ENCODE peak calls at places on chromosome 10, in nine cellular contexts. One of them, this sample, is unnamed.

GRCh38 chr10:44962870-44963738 is 3.5 kb downstream of the RASSF4 start:
- DNase-seq in RPMI7951: no peak
- DNase-seq in cardiac septum: no peak
- DNase-seq in AG04449: no peak
- DNase-seq in Kasumi-1: peak
- DNase-seq in KG1: no peak
- DNase-seq in ecto neural progenitor cell: peak
- DNase-seq in pancreas: no peak
- DNase-seq in activated T-cell treated with anti-CD3 and anti-CD28 coated beads, Interleukin-2, amount 50 U/mL, for 1 hour: no peak
- DNase-seq in this sample: peak

GRCh38 chr10:66180651-66181318 is 745.1 kb upstream of the LRRTM3 start:
- DNase-seq in RPMI7951: peak
- DNase-seq in cardiac septum: no peak
- DNase-seq in AG04449: peak
- DNase-seq in Kasumi-1: peak
- DNase-seq in KG1: peak
- DNase-seq in ecto neural progenitor cell: no peak
- DNase-seq in pancreas: no peak
- DNase-seq in activated T-cell treated with anti-CD3 and anti-CD28 coated beads, Interleukin-2, amount 50 U/mL, for 1 hour: no peak
- DNase-seq in this sample: no peak

GRCh38 chr10:6130851-6131470 is 42.1 kb downstream of the RBM17 start:
- DNase-seq in RPMI7951: no peak
- DNase-seq in cardiac septum: no peak
- DNase-seq in AG04449: no peak
- DNase-seq in Kasumi-1: no peak
- DNase-seq in KG1: no peak
- DNase-seq in ecto neural progenitor cell: no peak
- DNase-seq in pancreas: no peak
- DNase-seq in activated T-cell treated with anti-CD3 and anti-CD28 coated beads, Interleukin-2, amount 50 U/mL, for 1 hour: peak
- DNase-seq in this sample: no peak

GRCh38 chr10:58568428-58568935 is 55.8 kb downstream of the BICC1 start:
- DNase-seq in RPMI7951: no peak
- DNase-seq in cardiac septum: no peak
- DNase-seq in AG04449: no peak
- DNase-seq in Kasumi-1: no peak
- DNase-seq in KG1: no peak
- DNase-seq in ecto neural progenitor cell: no peak
- DNase-seq in pancreas: no peak
- DNase-seq in activated T-cell treated with anti-CD3 and anti-CD28 coated beads, Interleukin-2, amount 50 U/mL, for 1 hour: no peak
- DNase-seq in this sample: no peak

GRCh38 chr10:59680199-59680598 is 29.5 kb downstream of the SLC16A9 start:
- DNase-seq in RPMI7951: no peak
- DNase-seq in cardiac septum: no peak
- DNase-seq in AG04449: no peak
- DNase-seq in Kasumi-1: no peak
- DNase-seq in KG1: no peak
- DNase-seq in ecto neural progenitor cell: no peak
- DNase-seq in pancreas: no peak
- DNase-seq in activated T-cell treated with anti-CD3 and anti-CD28 coated beads, Interleukin-2, amount 50 U/mL, for 1 hour: no peak
- DNase-seq in this sample: no peak

GRCh38 chr10:111131168-111131799 is 54.5 kb downstream of the ADRA2A start:
- DNase-seq in RPMI7951: no peak
- DNase-seq in cardiac septum: no peak
- DNase-seq in AG04449: no peak
- DNase-seq in Kasumi-1: no peak
- DNase-seq in KG1: no peak
- DNase-seq in ecto neural progenitor cell: no peak
- DNase-seq in pancreas: no peak
- DNase-seq in activated T-cell treated with anti-CD3 and anti-CD28 coated beads, Interleukin-2, amount 50 U/mL, for 1 hour: no peak
- DNase-seq in this sample: no peak

GRCh38 chr10:23413629-23414089 is 25.2 kb upstream of the OTUD1 start:
- DNase-seq in RPMI7951: no peak
- DNase-seq in cardiac septum: no peak
- DNase-seq in AG04449: no peak
- DNase-seq in Kasumi-1: no peak
- DNase-seq in KG1: no peak
- DNase-seq in ecto neural progenitor cell: no peak
- DNase-seq in pancreas: no peak
- DNase-seq in activated T-cell treated with anti-CD3 and anti-CD28 coated beads, Interleukin-2, amount 50 U/mL, for 1 hour: no peak
- DNase-seq in this sample: no peak

GRCh38 chr10:26232174-26232573 is 15.6 kb downstream of the GAD2 start:
- DNase-seq in RPMI7951: no peak
- DNase-seq in cardiac septum: no peak
- DNase-seq in AG04449: no peak
- DNase-seq in Kasumi-1: no peak
- DNase-seq in KG1: no peak
- DNase-seq in ecto neural progenitor cell: no peak
- DNase-seq in pancreas: no peak
- DNase-seq in activated T-cell treated with anti-CD3 and anti-CD28 coated beads, Interleukin-2, amount 50 U/mL, for 1 hour: no peak
- DNase-seq in this sample: no peak

GRCh38 chr10:63862860-63863259 is 341.7 kb downstream of the REEP3 start:
- DNase-seq in RPMI7951: no peak
- DNase-seq in cardiac septum: no peak
- DNase-seq in AG04449: no peak
- DNase-seq in Kasumi-1: no peak
- DNase-seq in KG1: no peak
- DNase-seq in ecto neural progenitor cell: no peak
- DNase-seq in pancreas: no peak
- DNase-seq in activated T-cell treated with anti-CD3 and anti-CD28 coated beads, Interleukin-2, amount 50 U/mL, for 1 hour: no peak
- DNase-seq in this sample: no peak

GRCh38 chr10:91880310-91880709 is 29.0 kb downstream of the FGFBP3 start:
- DNase-seq in RPMI7951: peak
- DNase-seq in cardiac septum: no peak
- DNase-seq in AG04449: no peak
- DNase-seq in Kasumi-1: no peak
- DNase-seq in KG1: no peak
- DNase-seq in ecto neural progenitor cell: peak
- DNase-seq in pancreas: no peak
- DNase-seq in activated T-cell treated with anti-CD3 and anti-CD28 coated beads, Interleukin-2, amount 50 U/mL, for 1 hour: no peak
- DNase-seq in this sample: no peak

GRCh38 chr10:84375011-84375410 is 46.6 kb downstream of the CCSER2 start:
- DNase-seq in RPMI7951: peak
- DNase-seq in cardiac septum: no peak
- DNase-seq in AG04449: peak
- DNase-seq in Kasumi-1: peak
- DNase-seq in KG1: peak
- DNase-seq in ecto neural progenitor cell: no peak
- DNase-seq in pancreas: no peak
- DNase-seq in activated T-cell treated with anti-CD3 and anti-CD28 coated beads, Interleukin-2, amount 50 U/mL, for 1 hour: no peak
- DNase-seq in this sample: no peak

GRCh38 chr10:22550732-22551131 is 163.6 kb downstream of the PIP4K2A start:
- DNase-seq in RPMI7951: peak
- DNase-seq in cardiac septum: no peak
- DNase-seq in AG04449: no peak
- DNase-seq in Kasumi-1: peak
- DNase-seq in KG1: no peak
- DNase-seq in ecto neural progenitor cell: peak
- DNase-seq in pancreas: peak
- DNase-seq in activated T-cell treated with anti-CD3 and anti-CD28 coated beads, Interleukin-2, amount 50 U/mL, for 1 hour: peak
- DNase-seq in this sample: peak

GRCh38 chr10:44874176-44874575 is 37.0 kb upstream of the TMEM72 start:
- DNase-seq in RPMI7951: no peak
- DNase-seq in cardiac septum: no peak
- DNase-seq in AG04449: no peak
- DNase-seq in Kasumi-1: no peak
- DNase-seq in KG1: no peak
- DNase-seq in ecto neural progenitor cell: no peak
- DNase-seq in pancreas: peak
- DNase-seq in activated T-cell treated with anti-CD3 and anti-CD28 coated beads, Interleukin-2, amount 50 U/mL, for 1 hour: no peak
- DNase-seq in this sample: no peak

This sample was measured in H9.